ENCODE peak calls at places on chromosome 2, in nine cellular contexts. I is GM13977, N is GM13976, H is foreskin fibroblast, B is A549, F is uterus, C is osteocyte, M is PC-3, D is cardiac muscle cell. Z is an unnamed sample.

GRCh38 chr2:3040819-3041218 is 336.8 kb downstream of the EIPR1 start:
- DNase-seq in I (no peak), N (no peak), H (no peak), B (no peak), F (no peak), C (peak), M (no peak), D (no peak), Z (no peak)

GRCh38 chr2:240293865-240294461 is 141.5 kb upstream of the GPC1 start:
- DNase-seq in I (peak), N (peak), H (no peak), B (no peak), F (no peak), C (peak), M (no peak), D (no peak), Z (no peak)

GRCh38 chr2:54683596-54683995 is 39.9 kb upstream of the EML6 start:
- DNase-seq in I (no peak), N (no peak), H (no peak), B (no peak), F (no peak), C (no peak), M (no peak), D (no peak), Z (no peak)

GRCh38 chr2:55401124-55401523 is 18.5 kb downstream of the CCDC88A start:
- DNase-seq in I (no peak), N (no peak), H (no peak), B (no peak), F (no peak), C (no peak), M (no peak), D (no peak), Z (no peak)

GRCh38 chr2:218805627-218806026 is 23.7 kb downstream of the CYP27A1 start:
- DNase-seq in I (no peak), N (no peak), H (peak), B (no peak), F (no peak), C (no peak), M (no peak), D (peak), Z (no peak)

GRCh38 chr2:63875143-63875542 is 33.4 kb downstream of the UGP2 start:
- DNase-seq in I (no peak), N (no peak), H (peak), B (no peak), F (no peak), C (no peak), M (peak), D (no peak), Z (no peak)

GRCh38 chr2:196046123-196046917 is 22.3 kb downstream of the DNAH7 start:
- DNase-seq in I (no peak), N (no peak), H (no peak), B (no peak), F (no peak), C (no peak), M (no peak), D (peak), Z (no peak)

GRCh38 chr2:62604336-62604735 is 98.3 kb upstream of the TMEM17 start:
- DNase-seq in I (no peak), N (peak), H (peak), B (peak), F (no peak), C (no peak), M (peak), D (no peak), Z (no peak)

GRCh38 chr2:228614741-228615140 is 433.3 kb upstream of the SPHKAP start:
- DNase-seq in I (no peak), N (no peak), H (no peak), B (no peak), F (no peak), C (no peak), M (no peak), D (no peak), Z (no peak)

GRCh38 chr2:127563458-127564428 is 28.3 kb downstream of the MYO7B start:
- DNase-seq in I (peak), N (peak), H (no peak), B (no peak), F (no peak), C (peak), M (no peak), D (no peak), Z (peak)

GRCh38 chr2:64204716-64205115 is 60.5 kb upstream of the PELI1 start:
- DNase-seq in I (peak), N (peak), H (no peak), B (no peak), F (no peak), C (no peak), M (peak), D (no peak), Z (no peak)

GRCh38 chr2:136131961-136132839 is 14.3 kb upstream of the CXCR4 start:
- DNase-seq in I (peak), N (peak), H (no peak), B (no peak), F (no peak), C (no peak), M (no peak), D (no peak), Z (peak)

GRCh38 chr2:165406053-165406628 is 63.4 kb upstream of the CSRNP3 start:
- DNase-seq in I (no peak), N (no peak), H (peak), B (no peak), F (no peak), C (no peak), M (peak), D (no peak), Z (no peak)

GRCh38 chr2:138291805-138292204 is 209.8 kb upstream of the SPOPL start:
- DNase-seq in I (no peak), N (no peak), H (no peak), B (no peak), F (no peak), C (no peak), M (no peak), D (no peak), Z (no peak)

GRCh38 chr2:178962152-178962551 is 87.8 kb downstream of the CCDC141 start:
- DNase-seq in I (no peak), N (no peak), H (no peak), B (no peak), F (no peak), C (no peak), M (no peak), D (no peak), Z (no peak)

GRCh38 chr2:200383380-200384110 is 77.1 kb downstream of the SPATS2L start:
- DNase-seq in I (peak), N (peak), H (peak), B (no peak), F (no peak), C (no peak), M (no peak), D (peak), Z (peak)

GRCh38 chr2:182064024-182064880 is 78.6 kb downstream of the PPP1R1C start:
- DNase-seq in I (no peak), N (no peak), H (no peak), B (no peak), F (peak), C (no peak), M (no peak), D (no peak), Z (no peak)

GRCh38 chr2:195664528-195664927 is 7.5 kb downstream of the SLC39A10 start:
- DNase-seq in I (no peak), N (no peak), H (peak), B (no peak), F (no peak), C (no peak), M (peak), D (peak), Z (no peak)

GRCh38 chr2:187434342-187434785 is 13.7 kb downstream of the CALCRL start:
- DNase-seq in I (no peak), N (no peak), H (peak), B (no peak), F (no peak), C (no peak), M (no peak), D (peak), Z (no peak)

GRCh38 chr2:17821535-17822451 is 5.5 kb downstream of the MSGN1 start:
- DNase-seq in I (no peak), N (no peak), H (no peak), B (no peak), F (no peak), C (no peak), M (no peak), D (peak), Z (no peak)
- TF ChIP-seq CTCF in I (no peak), N (no peak), H (no peak), B (no peak), F (no peak), C (no peak), M (no peak), D (no peak), Z (no peak)

GRCh38 chr2:129975016-129975774 is 4.3 kb upstream of the RAB6C start:
- DNase-seq in I (no peak), N (no peak), H (no peak), B (no peak), F (no peak), C (no peak), M (no peak), D (no peak), Z (no peak)
- TF ChIP-seq CTCF in I (no peak), N (no peak), H (no peak), B (no peak), F (no peak), C (no peak), M (no peak), D (no peak), Z (no peak)

GRCh38 chr2:111689899-111690298 is 194.1 kb downstream of the ANAPC1 start:
- DNase-seq in I (no peak), N (no peak), H (peak), B (no peak), F (no peak), C (no peak), M (no peak), D (peak), Z (no peak)

GRCh38 chr2:111694690-111695089 is 189.3 kb downstream of the ANAPC1 start:
- DNase-seq in I (no peak), N (no peak), H (peak), B (no peak), F (no peak), C (no peak), M (peak), D (peak), Z (no peak)

GRCh38 chr2:111691164-111691895 is 192.7 kb downstream of the ANAPC1 start:
- DNase-seq in I (no peak), N (no peak), H (no peak), B (no peak), F (no peak), C (no peak), M (no peak), D (no peak), Z (no peak)

GRCh38 chr2:111689174-111689573 is 194.8 kb downstream of the ANAPC1 start:
- DNase-seq in I (no peak), N (no peak), H (no peak), B (no peak), F (no peak), C (no peak), M (no peak), D (no peak), Z (no peak)

DNA sequence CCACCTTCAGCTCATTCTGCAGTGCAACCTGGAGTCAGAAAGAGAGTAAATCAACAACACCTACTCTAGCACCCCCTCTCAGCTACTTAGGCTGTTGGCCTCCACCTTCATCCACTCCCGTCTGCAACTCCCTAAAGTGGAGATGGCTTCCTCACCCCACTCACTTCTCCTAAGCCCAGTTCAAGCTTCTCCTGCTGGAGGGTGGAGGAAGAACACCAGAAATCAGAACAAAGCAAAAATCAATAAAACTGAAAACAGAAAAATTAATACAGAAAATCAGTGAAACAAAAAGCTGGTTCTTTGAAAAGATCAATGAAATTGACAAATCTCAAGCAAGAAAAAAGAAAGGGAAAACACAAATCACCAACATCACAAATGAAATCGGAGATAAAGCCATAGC is 191.7 kb downstream of the ANAPC1 start:
- DNase-seq in I (no peak), N (no peak), H (no peak), B (no peak), F (no peak), C (no peak), M (no peak), D (no peak), Z (no peak)
- TF ChIP-seq CTCF in I (no peak), N (no peak), H (no peak), B (no peak), F (no peak), C (no peak), M (no peak), D (no peak), Z (no peak)

GRCh38 chr2:237473474-237474453 is 13.3 kb upstream of the MLPH start:
- DNase-seq in I (no peak), N (no peak), H (peak), B (no peak), F (no peak), C (no peak), M (peak), D (peak), Z (no peak)

GRCh38 chr2:237474931-237475703 is 11.9 kb upstream of the MLPH start:
- DNase-seq in I (peak), N (peak), H (peak), B (peak), F (peak), C (peak), M (peak), D (peak), Z (peak)

GRCh38 chr2:237474511-237474911 is 12.5 kb upstream of the MLPH start:
- DNase-seq in I (no peak), N (no peak), H (no peak), B (no peak), F (peak), C (no peak), M (no peak), D (peak), Z (no peak)

GRCh38 chr2:237478095-237478494 is 9.0 kb upstream of the MLPH start:
- DNase-seq in I (no peak), N (no peak), H (no peak), B (no peak), F (no peak), C (no peak), M (no peak), D (no peak), Z (no peak)

GRCh38 chr2:237475704-237476107 is 11.3 kb upstream of the MLPH start:
- DNase-seq in I (no peak), N (no peak), H (peak), B (peak), F (no peak), C (no peak), M (peak), D (peak), Z (no peak)
- TF ChIP-seq CTCF in I (no peak), N (no peak), H (no peak), B (no peak), F (no peak), C (no peak), M (peak), D (peak), Z (no peak)

GRCh38 chr2:12717191-12717987 is 653 bp downstream of the TRIB2 start:
- DNase-seq in I (peak), N (peak), H (peak), B (peak), F (peak), C (peak), M (peak), D (peak), Z (peak)

GRCh38 chr2:12715878-12716249 is 872 bp upstream of the TRIB2 start:
- DNase-seq in I (peak), N (peak), H (peak), B (peak), F (peak), C (peak), M (peak), D (peak), Z (peak)

GRCh38 chr2:12717988-12718661 is 1.4 kb downstream of the TRIB2 start:
- DNase-seq in I (peak), N (peak), H (peak), B (no peak), F (peak), C (peak), M (peak), D (peak), Z (no peak)

GRCh38 chr2:12715258-12715865 is 1.4 kb upstream of the TRIB2 start:
- DNase-seq in I (no peak), N (no peak), H (no peak), B (no peak), F (no peak), C (peak), M (no peak), D (no peak), Z (no peak)

GRCh38 chr2:12716250-12717190 is at the start of gene TRIB2:
- DNase-seq in I (peak), N (peak), H (peak), B (peak), F (peak), C (peak), M (peak), D (peak), Z (peak)
- TF ChIP-seq CTCF in I (peak), N (no peak), H (no peak), B (no peak), F (peak), C (peak), M (peak), D (no peak), Z (peak)

DNA sequence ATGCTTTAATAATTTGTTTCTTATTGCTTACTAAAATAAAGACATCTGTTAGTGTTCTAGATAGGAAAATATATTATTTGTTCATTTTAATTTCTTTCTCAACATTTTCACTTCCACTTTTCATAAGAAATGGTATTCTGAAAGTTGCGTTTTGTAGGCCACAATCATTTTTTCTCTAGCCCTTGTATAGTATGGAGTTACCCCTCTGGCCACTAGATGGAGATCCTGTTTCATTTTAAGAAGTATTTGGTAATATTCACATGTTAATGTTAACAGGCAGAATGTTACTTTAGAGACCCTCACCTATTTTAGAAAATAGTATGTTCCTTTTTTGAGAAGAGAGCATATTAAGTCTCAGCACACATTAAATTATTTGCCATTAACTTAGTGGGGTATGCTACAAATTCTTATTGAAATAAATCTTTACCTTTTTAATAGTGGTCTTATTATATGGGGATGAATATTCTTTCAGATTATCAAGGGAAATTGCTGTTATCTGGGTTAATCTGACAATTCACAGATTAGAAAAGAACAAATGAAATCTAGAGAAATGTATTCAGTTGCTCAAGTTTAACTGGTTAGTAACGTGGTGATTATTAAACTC is 73.9 kb upstream of the TTC27 start:
- DNase-seq in I (peak), N (peak), H (peak), B (peak), F (no peak), C (no peak), M (peak), D (peak), Z (peak)
- TF ChIP-seq CTCF in I (peak), N (peak), H (peak), B (peak), F (peak), C (peak), M (peak), D (peak), Z (peak)

GRCh38 chr2:145488571-145488970 is 968.7 kb upstream of the ZEB2 start:
- DNase-seq in I (no peak), N (no peak), H (no peak), B (no peak), F (no peak), C (no peak), M (no peak), D (no peak), Z (no peak)

GRCh38 chr2:145483854-145484253 is 963.9 kb upstream of the ZEB2 start:
- DNase-seq in I (no peak), N (no peak), H (no peak), B (no peak), F (no peak), C (no peak), M (no peak), D (no peak), Z (no peak)

GRCh38 chr2:145481334-145481922 is 961.5 kb upstream of the ZEB2 start:
- DNase-seq in I (no peak), N (no peak), H (no peak), B (no peak), F (no peak), C (no peak), M (no peak), D (no peak), Z (no peak)

DNA sequence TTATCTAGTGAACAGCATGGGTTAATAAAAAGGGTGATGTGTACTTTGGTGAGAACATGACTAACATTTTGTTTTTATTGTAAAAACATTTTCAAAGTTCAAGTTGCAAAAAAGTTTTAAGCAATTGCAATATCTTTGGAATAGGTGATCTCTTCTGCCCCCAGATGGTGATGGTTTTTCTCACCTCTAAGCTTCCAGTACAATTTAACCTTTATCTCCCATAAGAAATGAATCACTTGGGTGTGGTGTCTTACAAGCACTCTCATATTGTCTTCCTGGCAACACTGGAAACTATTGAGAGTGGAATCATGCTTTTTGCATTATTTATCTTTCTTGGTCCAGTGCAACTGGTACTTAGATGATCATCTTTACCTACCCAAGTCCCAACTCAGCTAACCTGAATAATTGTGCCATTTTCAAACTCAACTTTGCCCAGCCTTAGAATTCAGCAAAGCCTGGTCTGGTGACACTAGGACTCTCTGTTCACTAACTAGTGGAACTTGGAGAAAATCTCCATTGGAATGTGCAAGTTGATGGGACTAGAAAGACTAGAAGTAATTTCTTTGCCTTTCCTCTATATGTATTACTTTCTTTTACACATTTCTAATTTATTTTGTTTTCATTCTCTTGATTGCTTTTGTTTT is 964.6 kb upstream of the ZEB2 start:
- DNase-seq in I (no peak), N (no peak), H (peak), B (peak), F (no peak), C (no peak), M (peak), D (peak), Z (no peak)
- TF ChIP-seq CTCF in I (peak), N (peak), H (peak), B (peak), F (no peak), C (peak), M (peak), D (peak), Z (peak)